ENCODE peak calls at places on chromosomes 1 and 21, in six cellular contexts. R is neuronal stem cell, K is mesendoderm, Z is mesenchymal stem cell, P is H1, N is H9. D is an unnamed sample.

GRCh38 chr1:46094454-46094853 is 38.0 kb downstream of the PIK3R3 start:
- DNase-seq in Z (no peak), P (no peak), N (no peak), R (no peak), K (no peak), D (peak)

GRCh38 chr1:207698822-207699483 is 52.9 kb upstream of the CD46 start:
- DNase-seq in P (peak), K (peak), Z (peak), R (peak), N (peak), D (peak)

GRCh38 chr1:115706774-115707425 is 61.6 kb downstream of the CASQ2 start:
- DNase-seq in Z (peak), N (peak), R (peak), P (no peak), K (peak), D (peak)

GRCh38 chr1:40673452-40673851 is 8.0 kb upstream of the RIMS3 start:
- DNase-seq in Z (no peak), K (no peak), N (no peak), R (no peak), P (no peak), D (peak)

GRCh38 chr1:22105611-22106207 is 37.2 kb downstream of the WNT4 start:
- DNase-seq in R (peak), P (no peak), Z (peak), K (peak), N (no peak), D (peak)

GRCh38 chr1:243268751-243269460 is 13.1 kb downstream of the SDCCAG8 start:
- DNase-seq in P (no peak), Z (peak), K (peak), N (peak), R (no peak), D (peak)

GRCh38 chr1:25537148-25537831 is 6.1 kb upstream of the LDLRAP1 start:
- DNase-seq in R (no peak), Z (no peak), K (no peak), P (no peak), N (no peak), D (no peak)

GRCh38 chr1:107181253-107181977 is 40.6 kb downstream of the NTNG1 start:
- DNase-seq in K (peak), R (no peak), N (no peak), Z (no peak), P (no peak), D (no peak)

GRCh38 chr1:100440075-100440809 is 87.9 kb downstream of the CDC14A start:
- DNase-seq in Z (no peak), N (no peak), R (no peak), K (peak), P (no peak), D (no peak)

GRCh38 chr1:209667701-209668100 is 7.5 kb upstream of the G0S2 start:
- DNase-seq in P (no peak), K (no peak), Z (peak), N (no peak), R (no peak), D (no peak)

GRCh38 chr1:20792177-20792576 is 5.1 kb upstream of the HP1BP3 start:
- DNase-seq in P (no peak), K (peak), N (no peak), Z (peak), R (no peak), D (peak)

GRCh38 chr1:205191617-205192016 is 19.9 kb downstream of the DSTYK start:
- DNase-seq in P (no peak), R (no peak), N (peak), Z (no peak), K (no peak), D (no peak)

GRCh38 chr1:118884946-118885345 is 103.2 kb downstream of the TBX15 start:
- DNase-seq in R (no peak), N (no peak), Z (no peak), K (no peak), P (no peak), D (no peak)

GRCh38 chr1:72623299-72623708 is 341.0 kb upstream of the NEGR1 start:
- DNase-seq in K (peak), R (peak), N (peak), Z (peak), P (peak), D (peak)

GRCh38 chr1:41282679-41283317 is 40.7 kb upstream of the SCMH1 start:
- DNase-seq in P (peak), R (peak), N (peak), Z (peak), K (peak), D (peak)

GRCh38 chr1:3924871-3925655 is 25.0 kb upstream of the C1orf174 start:
- DNase-seq in P (no peak), N (no peak), R (no peak), K (no peak), Z (no peak), D (peak)

GRCh38 chr1:173118404-173118803 is 67.7 kb upstream of the TNFSF18 start:
- DNase-seq in N (no peak), Z (no peak), K (no peak), R (no peak), P (no peak), D (no peak)

GRCh38 chr1:92482665-92483441 is 3.9 kb downstream of the GFI1 start:
- DNase-seq in Z (no peak), K (peak), R (peak), P (peak), N (peak), D (no peak)

GRCh38 chr1:172778461-172779455 is 119.9 kb downstream of the FASLG start:
- DNase-seq in K (peak), N (no peak), P (no peak), R (no peak), Z (peak), D (no peak)

GRCh38 chr1:53316742-53317650 is 10.9 kb downstream of the LRP8 start:
- DNase-seq in K (no peak), N (no peak), P (no peak), R (no peak), Z (no peak), D (no peak)

GRCh38 chr1:44250113-44250781 is 37.0 kb downstream of the DMAP1 start:
- DNase-seq in Z (no peak), R (no peak), K (peak), P (no peak), N (no peak), D (no peak)

GRCh38 chr1:39346876-39347275 is 142.4 kb downstream of the MACF1 start:
- DNase-seq in Z (no peak), P (no peak), K (no peak), R (no peak), N (peak), D (no peak)

GRCh38 chr1:85137660-85138059 is 63.2 kb downstream of the SYDE2 start:
- DNase-seq in K (no peak), P (no peak), N (no peak), R (no peak), Z (no peak), D (no peak)

GRCh38 chr1:23114424-23115079 is 54.1 kb downstream of the LUZP1 start:
- DNase-seq in R (no peak), N (no peak), K (no peak), Z (no peak), P (no peak), D (peak)

GRCh38 chr1:229841230-229841629 is 215.2 kb downstream of the URB2 start:
- DNase-seq in P (no peak), N (no peak), R (no peak), K (no peak), Z (no peak), D (no peak)

GRCh38 chr21:32134441-32135159 is 144.2 kb downstream of the MIS18A start:
- DNase-seq in R (no peak), Z (no peak), P (peak), N (peak), K (no peak), D (no peak)

GRCh38 chr1:212606734-212607205 is 1.8 kb upstream of the ATF3 start:
- DNase-seq in P (no peak), Z (peak), R (no peak), K (no peak), N (no peak), D (no peak)

GRCh38 chr1:92291372-92291999 is 7.3 kb downstream of the GLMN start:
- DNase-seq in P (no peak), N (no peak), R (no peak), K (peak), Z (peak), D (peak)

GRCh38 chr21:46112731-46113215 is 14.9 kb downstream of the COL6A2 start:
- DNase-seq in Z (no peak), N (peak), P (no peak), K (no peak), R (no peak), D (no peak)

DNA sequence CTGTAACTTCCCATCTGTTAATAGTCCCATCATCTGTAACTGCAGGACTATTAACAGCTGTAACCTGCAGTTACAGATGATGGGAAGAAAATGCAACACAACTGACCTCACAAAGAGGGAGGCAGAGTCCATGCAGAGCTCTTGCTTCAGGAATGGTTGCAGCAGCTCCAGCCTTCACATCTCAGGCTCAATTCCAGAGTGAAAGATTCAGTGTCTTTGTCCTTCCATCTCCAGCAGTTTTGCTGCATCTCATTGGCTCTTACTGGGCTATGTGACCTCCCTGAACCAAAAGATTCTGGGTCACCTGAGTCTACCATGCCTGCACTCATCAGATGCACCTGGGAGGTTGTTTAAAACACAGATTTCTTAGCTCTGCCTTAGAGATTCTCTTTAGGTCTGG is 686.7 kb downstream of the MATN1 start:
- DNase-seq in Z (no peak), K (no peak), P (no peak), N (no peak), R (no peak), D (no peak)
- H2BK15ac ChIP-seq in Z (no peak), K (no peak), P (no peak), N (no peak), R (no peak), D (no peak)

DNA sequence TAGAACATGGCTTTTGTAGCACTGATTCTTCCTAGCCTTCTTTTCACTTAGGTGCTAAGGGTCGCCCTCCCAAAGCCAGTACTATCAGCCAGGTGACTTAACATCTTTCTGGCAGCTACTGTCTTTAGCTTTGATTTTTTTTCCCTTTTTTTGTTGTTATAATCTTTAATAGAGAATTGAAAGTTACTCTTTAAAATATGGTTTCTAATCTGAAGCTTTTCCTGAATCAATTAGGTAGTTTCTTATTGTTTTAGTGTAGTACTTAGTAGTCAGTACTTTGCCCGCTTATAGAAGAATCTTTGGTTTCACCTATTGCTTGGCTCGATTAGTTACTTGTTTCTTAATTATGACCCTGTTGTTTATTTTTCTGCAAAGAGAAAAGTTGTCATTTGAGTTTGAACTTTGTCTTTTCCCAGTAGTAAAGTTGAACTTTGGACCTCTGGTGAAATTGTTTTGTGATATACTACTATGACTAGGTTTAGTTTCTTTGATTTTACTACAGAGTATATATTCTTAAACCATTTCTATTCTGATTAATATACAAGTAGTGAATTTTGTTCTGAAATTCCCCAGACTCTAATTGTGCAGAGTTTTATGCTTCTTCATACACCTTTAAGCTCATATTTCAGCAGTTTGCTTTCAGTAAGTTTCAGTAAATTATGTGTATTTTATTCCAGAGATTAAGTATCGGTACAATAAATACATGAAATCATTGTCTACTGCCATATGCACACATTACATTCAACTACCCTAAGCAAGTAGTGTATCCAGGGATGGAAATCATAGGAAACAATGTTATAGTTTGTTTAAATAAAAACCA is 3.9 kb downstream of the MAGI3 start:
- DNase-seq in P (no peak), K (no peak), Z (no peak), R (no peak), N (no peak), D (no peak)
- H2BK15ac ChIP-seq in P (no peak), K (no peak), Z (no peak), R (no peak), N (no peak), D (no peak)

DNA sequence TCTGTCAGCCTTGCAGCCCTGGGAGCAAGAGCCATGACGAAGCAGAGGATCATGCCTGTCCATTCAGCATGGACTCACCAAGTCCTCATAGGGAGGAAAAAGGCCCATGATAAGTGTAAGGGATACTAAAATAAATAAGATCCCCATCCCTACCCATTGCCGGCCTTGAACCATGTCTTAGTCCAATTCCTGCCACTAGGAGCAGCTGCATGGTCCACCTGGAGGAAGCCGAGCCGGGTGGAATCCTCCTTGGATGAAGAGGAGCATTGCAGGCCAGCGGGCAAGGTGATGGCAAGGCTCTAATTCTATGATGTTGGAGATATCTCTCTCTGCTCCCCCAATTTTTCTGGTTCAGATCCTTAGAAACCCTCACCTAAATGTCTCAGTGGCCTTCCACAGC is 38.7 kb upstream of the SYT6 start:
- DNase-seq in N (no peak), P (no peak), R (no peak), K (peak), Z (no peak), D (no peak)
- H2BK15ac ChIP-seq in N (no peak), P (peak), R (no peak), K (no peak), Z (no peak), D (no peak)

GRCh38 chr21:17466166-17466565 is 46.7 kb upstream of the CXADR start:
- DNase-seq in Z (peak), N (no peak), K (peak), P (no peak), R (no peak), D (peak)
- H2BK15ac ChIP-seq in Z (no peak), N (no peak), K (no peak), P (no peak), R (no peak), D (peak)

DNA sequence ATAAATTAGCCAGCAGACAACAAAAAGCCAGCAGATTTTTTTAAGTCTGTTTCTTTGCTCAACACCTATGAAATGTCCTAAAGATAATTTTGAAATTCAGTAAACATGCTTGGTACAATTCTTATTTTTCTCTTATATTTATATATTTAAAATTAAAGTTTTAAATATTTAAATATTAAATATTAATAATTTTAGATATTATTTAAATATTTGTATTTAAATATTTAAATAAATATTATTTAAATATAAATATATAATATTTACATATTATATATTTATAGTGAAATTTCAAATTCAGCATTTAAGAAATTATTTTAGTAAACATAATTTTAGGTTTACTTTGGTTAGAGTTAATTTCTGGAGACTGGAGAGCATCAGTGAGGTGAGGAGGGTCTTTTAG is 1554.2 kb downstream of the NCAM2 start:
- DNase-seq in R (no peak), Z (no peak), K (no peak), N (no peak), P (no peak), D (no peak)
- H2BK15ac ChIP-seq in R (no peak), Z (no peak), K (no peak), N (no peak), P (no peak), D (no peak)

DNA sequence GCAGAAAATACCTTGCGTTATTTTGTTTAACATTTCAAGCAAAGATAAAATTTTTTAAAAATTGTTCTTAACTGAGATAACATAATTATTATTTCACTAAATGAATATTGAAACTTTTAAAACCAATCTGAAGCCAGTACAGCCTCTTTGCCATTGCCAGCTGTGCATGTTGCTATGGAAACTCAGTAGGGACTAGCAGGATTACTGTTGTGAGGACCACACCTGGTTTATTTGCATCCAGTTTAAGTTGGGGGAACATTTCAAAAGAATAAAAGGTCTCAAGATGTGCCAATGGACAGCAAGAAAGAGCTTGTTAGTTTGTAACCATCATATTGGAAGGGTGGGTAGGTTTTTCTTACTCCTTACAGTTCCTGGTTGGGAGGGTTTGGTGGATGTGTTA is 80.7 kb downstream of the POU2F1 start:
- DNase-seq in P (no peak), K (peak), Z (no peak), N (no peak), R (no peak), D (no peak)
- H2BK15ac ChIP-seq in P (no peak), K (no peak), Z (no peak), N (no peak), R (no peak), D (no peak)

GRCh38 chr1:188061881-188062280 is 1233.1 kb downstream of the PLA2G4A start:
- DNase-seq in R (no peak), N (no peak), Z (no peak), K (no peak), P (no peak), D (no peak)

GRCh38 chr1:188070848-188071247 is 1242.1 kb downstream of the PLA2G4A start:
- DNase-seq in K (peak), N (peak), Z (no peak), R (no peak), P (no peak), D (no peak)

GRCh38 chr1:188062456-188062855 is 1233.7 kb downstream of the PLA2G4A start:
- DNase-seq in P (no peak), Z (no peak), R (no peak), N (no peak), K (no peak), D (peak)

DNA sequence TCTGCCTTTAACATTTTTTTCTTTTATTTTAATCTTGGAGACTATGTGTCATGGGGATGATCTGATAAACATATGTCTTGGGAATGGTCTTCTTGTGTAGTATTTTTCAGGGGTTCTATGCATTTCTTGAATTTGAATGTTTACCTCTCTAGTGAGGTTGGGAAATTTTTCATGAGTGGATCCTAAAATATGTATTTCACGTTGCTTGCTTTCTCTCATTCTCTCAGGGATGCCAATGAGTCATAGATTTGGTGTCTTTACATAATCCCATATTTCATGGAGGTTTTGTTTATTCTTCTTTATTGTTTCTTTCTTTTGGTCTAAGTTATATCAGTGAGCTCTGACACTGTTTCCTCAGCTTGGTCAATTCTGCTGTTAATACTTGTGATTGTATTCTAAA is 1237.2 kb downstream of the PLA2G4A start:
- DNase-seq in R (no peak), P (no peak), N (no peak), K (no peak), Z (no peak), D (peak)
- H2BK15ac ChIP-seq in R (no peak), P (no peak), N (no peak), K (no peak), Z (no peak), D (no peak)